ENCODE peak calls at places on chromosomes 4 and X, in ten cellular contexts. K is NCI-H510A; F is NAMALWA; W is effector CD4-positive, alpha-beta T cell; N is A549; I is LHCN-M2; V is activated T-cell treated with anti-CD3 and anti-CD28 coated beads, Interleukin-2, amount 50 U/mL, for 72 hours; D is stimulated activated CD8-positive, alpha-beta memory T cell treated with anti-CD3 and anti-CD28 coated beads, Interleukin-12 subunit alpha, Interleukin-12 subunit beta, amount 100 ng/mL, for 4 hours; B is activated CD4-positive, alpha-beta T cell treated with anti-CD3 and anti-CD28 coated beads for 24 hours; T is fibroblast of lung. Z is an unnamed sample.
A peak's percentile ranks its signal among the peaks of the same experiment; 100 is the strongest.

GRCh38 chrX:26026179-26026578 is 112.0 kb upstream of the MAGEB18 start:
- DNase-seq in T (peak; percentile 0), K (no peak), W (no peak), I (no peak), D (no peak), V (no peak), F (no peak), N (no peak), B (no peak), Z (no peak)

GRCh38 chr4:128803783-128804182 is 5.7 kb upstream of the JADE1 start:
- DNase-seq in D (no peak), I (no peak), F (no peak), N (no peak), W (no peak), K (no peak), B (no peak), V (no peak), T (no peak), Z (no peak)

GRCh38 chr4:177263818-177264217 is 45.9 kb upstream of the NEIL3 start:
- DNase-seq in V (no peak), B (no peak), D (no peak), K (no peak), I (no peak), T (no peak), W (no peak), N (no peak), F (no peak), Z (no peak)

GRCh38 chr4:185846550-185847210 is 34.7 kb upstream of the SORBS2 start:
- DNase-seq in I (peak; percentile 70), W (no peak), T (no peak), V (no peak), N (no peak), F (no peak), K (no peak), B (no peak), D (no peak), Z (no peak)

GRCh38 chr4:99467908-99468307 is 32.8 kb upstream of the ADH7 start:
- DNase-seq in D (no peak), K (no peak), W (no peak), I (no peak), T (no peak), B (no peak), N (no peak), F (no peak), V (no peak), Z (no peak)

GRCh38 chrX:102950908-102951866 is 14.1 kb downstream of the RAB40AL start:
- DNase-seq in B (peak; percentile 49), D (peak; percentile 7), K (peak; percentile 13), F (peak; percentile 69), W (peak; percentile 36), N (peak; percentile 11), T (peak; percentile 51), V (peak; percentile 48), I (peak; percentile 42), Z (peak; percentile 19)

GRCh38 chrX:153628665-153629064 is 18.3 kb upstream of the DUSP9 start:
- DNase-seq in F (no peak), W (no peak), K (no peak), V (no peak), B (no peak), D (no peak), I (no peak), N (no peak), T (no peak), Z (no peak)

GRCh38 chrX:69795702-69796101 is 179.8 kb downstream of the EDA start:
- DNase-seq in I (no peak), B (no peak), N (no peak), V (no peak), K (no peak), W (no peak), F (no peak), D (no peak), T (no peak), Z (no peak)

GRCh38 chr4:136484996-136485395 is 1047.3 kb downstream of the PCDH18 start:
- DNase-seq in N (no peak), I (no peak), F (no peak), T (no peak), D (no peak), W (no peak), B (no peak), K (no peak), V (no peak), Z (no peak)

GRCh38 chrX:154487518-154488290 is 1.3 kb upstream of the UBL4A start:
- DNase-seq in W (no peak), N (no peak), I (no peak), D (no peak), K (no peak), F (no peak), V (no peak), T (no peak), B (no peak), Z (no peak)

GRCh38 chr4:81472249-81473085 is 760 bp upstream of the RASGEF1B start:
- DNase-seq in V (no peak), F (peak; percentile 93), B (peak; percentile 18), K (peak; percentile 73), D (no peak), T (peak; percentile 55), W (no peak), N (peak; percentile 14), I (peak; percentile 26), Z (peak; percentile 56)

GRCh38 chr4:107098403-107098802 is 62.3 kb upstream of the DKK2 start:
- DNase-seq in K (no peak), B (no peak), N (no peak), I (no peak), V (no peak), W (no peak), T (no peak), F (no peak), D (no peak), Z (no peak)

GRCh38 chr4:26723216-26723615 is 137.4 kb upstream of the STIM2 start:
- DNase-seq in N (no peak), V (peak; percentile 16), F (peak; percentile 14), D (no peak), T (no peak), W (no peak), K (no peak), B (no peak), I (peak; percentile 27), Z (no peak)

GRCh38 chrX:87017210-87017609 is 500.4 kb upstream of the KLHL4 start:
- DNase-seq in F (no peak), D (no peak), V (no peak), I (no peak), K (no peak), W (no peak), T (no peak), N (no peak), B (no peak), Z (no peak)

GRCh38 chr4:23455482-23455881 is 434.4 kb downstream of the PPARGC1A start:
- DNase-seq in T (peak; percentile 40), V (no peak), K (no peak), B (no peak), W (no peak), I (no peak), N (no peak), F (no peak), D (no peak), Z (peak; percentile 46)

GRCh38 chrX:40083120-40083978 is 14.4 kb downstream of the BCOR start:
- DNase-seq in K (no peak), D (no peak), W (no peak), F (no peak), B (no peak), T (no peak), I (no peak), V (no peak), N (no peak), Z (no peak)

GRCh38 chr4:39814403-39815185 is 116.7 kb downstream of the UBE2K start:
- DNase-seq in D (no peak), F (peak; percentile 61), N (peak; percentile 28), B (no peak), T (peak; percentile 46), V (peak; percentile 5), I (no peak), W (no peak), K (no peak), Z (no peak)

GRCh38 chrX:106608016-106608415 is 3.8 kb upstream of the RADX start:
- DNase-seq in B (no peak), V (peak; percentile 7), T (no peak), K (peak; percentile 17), D (no peak), W (no peak), N (no peak), F (no peak), I (no peak), Z (no peak)

GRCh38 chr4:41185614-41186609 is 28.4 kb downstream of the APBB2 start:
- DNase-seq in T (peak; percentile 34), W (no peak), D (no peak), K (no peak), I (no peak), V (no peak), B (no peak), N (no peak), F (no peak), Z (no peak)

GRCh38 chr4:24980064-24980690 is 50.6 kb downstream of the LGI2 start:
- DNase-seq in D (no peak), W (peak; percentile 25), T (peak; percentile 67), N (peak; percentile 30), V (peak; percentile 61), F (peak; percentile 66), K (no peak), I (peak; percentile 49), B (peak; percentile 31), Z (peak; percentile 59)

GRCh38 chr4:183721207-183722081 is 62.4 kb downstream of the TRAPPC11 start:
- DNase-seq in F (no peak), V (peak; percentile 44), N (peak; percentile 60), T (peak; percentile 60), I (peak; percentile 32), D (peak; percentile 4), B (no peak), K (no peak), W (no peak), Z (no peak)

GRCh38 chr4:85946821-85947220 is 413.0 kb downstream of the MAPK10 start:
- DNase-seq in V (no peak), W (no peak), D (no peak), B (no peak), F (no peak), K (no peak), I (peak; percentile 58), N (no peak), T (no peak), Z (no peak)

GRCh38 chrX:40388441-40388840 is 192.3 kb upstream of the ATP6AP2 start:
- DNase-seq in W (no peak), T (no peak), N (no peak), F (no peak), B (no peak), K (no peak), D (no peak), V (no peak), I (no peak), Z (no peak)

GRCh38 chrX:136780241-136780640 is 491 bp downstream of the ARHGEF6 start:
- DNase-seq in N (no peak), I (peak; percentile 49), W (no peak), K (no peak), D (no peak), T (no peak), F (peak; percentile 38), B (no peak), V (no peak), Z (no peak)

GRCh38 chrX:80181079-80181478 is 166.5 kb downstream of the TBX22 start:
- DNase-seq in I (no peak), D (no peak), F (no peak), K (no peak), W (no peak), N (no peak), V (no peak), B (no peak), T (no peak), Z (peak; percentile 3)

GRCh38 chr4:18020145-18020670 is 1.3 kb downstream of the LCORL start:
- DNase-seq in I (peak; percentile 9), V (peak; percentile 6), B (no peak), T (peak; percentile 20), D (no peak), N (no peak), W (no peak), F (peak; percentile 59), K (no peak), Z (peak; percentile 15)

GRCh38 chr4:168630445-168631187 is 133.8 kb downstream of the PALLD start:
- DNase-seq in W (no peak), B (no peak), K (no peak), N (peak; percentile 45), I (peak; percentile 97), F (no peak), T (peak; percentile 33), V (no peak), D (no peak), Z (no peak)

GRCh38 chrX:110310000-110310790 is 7.7 kb downstream of the AMMECR1 start:
- DNase-seq in I (no peak), K (peak; percentile 10), D (no peak), N (no peak), W (no peak), V (no peak), F (no peak), T (no peak), B (no peak), Z (no peak)